ENCODE peak calls at places on chromosomes 7 and 10, in four cellular contexts. R is SK-N-SH, X is WTC11, P is HepG2. W is an unnamed sample.

GRCh38 chr10:133163889-133164815 is 4.1 kb downstream of the KNDC1 start:
- DNase-seq in R (no peak), X (peak; percentile 70), P (no peak), W (no peak)

GRCh38 chr7:17660116-17660515 is 280.2 kb downstream of the SNX13 start:
- DNase-seq in R (no peak), X (no peak), P (no peak), W (no peak)

GRCh38 chr7:32259917-32260596 is 189.8 kb upstream of the PDE1C start:
- DNase-seq in R (no peak), X (no peak), P (no peak), W (no peak)

GRCh38 chr10:131453772-131454634 is 142.5 kb upstream of the TCERG1L start:
- DNase-seq in R (peak; percentile 85), X (peak; percentile 81), P (peak; percentile 12), W (peak; percentile 73)

GRCh38 chr10:82922755-82923154 is 1047.8 kb downstream of the NRG3 start:
- DNase-seq in R (no peak), X (no peak), P (no peak), W (no peak)

GRCh38 chr10:5658871-5659618 is 7.3 kb downstream of the ASB13 start:
- DNase-seq in R (no peak), X (peak; percentile 41), P (peak; percentile 91), W (no peak)

GRCh38 chr7:140078392-140078791 is 15.6 kb upstream of the PARP12 start:
- DNase-seq in R (no peak), X (peak; percentile 19), P (no peak), W (no peak)

GRCh38 chr10:6362879-6363278 is 160.1 kb downstream of the PFKFB3 start:
- DNase-seq in R (no peak), X (no peak), P (no peak), W (no peak)

GRCh38 chr7:148265896-148266295 is 324.7 kb upstream of the C7orf33 start:
- DNase-seq in R (no peak), X (no peak), P (no peak), W (no peak)

GRCh38 chr10:21495002-21495685 is 30.3 kb downstream of the SKIDA1 start:
- DNase-seq in R (peak; percentile 67), X (no peak), P (peak; percentile 34), W (no peak)

GRCh38 chr7:96449094-96449493 is 127.2 kb upstream of the SLC25A13 start:
- DNase-seq in R (peak; percentile 53), X (no peak), P (no peak), W (no peak)

GRCh38 chr10:76946268-76946667 is 691.3 kb downstream of the KCNMA1 start:
- DNase-seq in R (no peak), X (no peak), P (no peak), W (no peak)

GRCh38 chr7:21916629-21917028 is 29.1 kb downstream of the CDCA7L start:
- DNase-seq in R (no peak), X (no peak), P (no peak), W (no peak)

GRCh38 chr10:90450797-90451196 is 407.0 kb downstream of the HTR7 start:
- DNase-seq in R (no peak), X (no peak), P (no peak), W (no peak)

GRCh38 chr10:72175166-72175565 is 40.6 kb upstream of the ANAPC16 start:
- DNase-seq in R (no peak), X (no peak), P (no peak), W (peak; percentile 16)

GRCh38 chr10:5818894-5819293 is 5.7 kb upstream of the GDI2 start:
- DNase-seq in R (no peak), X (no peak), P (no peak), W (no peak)

GRCh38 chr10:75269605-75270004 is 33.8 kb upstream of the COMTD1 start:
- DNase-seq in R (no peak), X (no peak), P (no peak), W (peak; percentile 77)

GRCh38 chr10:31064334-31064733 is 32.7 kb upstream of the ZNF438 start:
- DNase-seq in R (no peak), X (no peak), P (no peak), W (no peak)

GRCh38 chr7:45712872-45713668 is 138.9 kb downstream of the ADCY1 start:
- DNase-seq in R (no peak), X (no peak), P (no peak), W (no peak)

GRCh38 chr10:33306756-33307519 is 27.5 kb downstream of the NRP1 start:
- DNase-seq in R (no peak), X (no peak), P (peak; percentile 77), W (no peak)

GRCh38 chr7:97016392-97017196 is 8.0 kb downstream of the DLX5 start:
- DNase-seq in R (peak; percentile 89), X (peak; percentile 80), P (peak; percentile 76), W (no peak)

GRCh38 chr7:27636326-27637006 is 26.2 kb downstream of the HIBADH start:
- DNase-seq in R (no peak), X (no peak), P (no peak), W (no peak)

GRCh38 chr7:106365252-106366005 is 80.6 kb upstream of the NAMPT start:
- DNase-seq in R (no peak), X (no peak), P (no peak), W (peak; percentile 54)

GRCh38 chr10:11178606-11179221 is 161.0 kb downstream of the CELF2 start:
- DNase-seq in R (peak; percentile 21), X (no peak), P (no peak), W (peak; percentile 80)

GRCh38 chr7:12746211-12746610 is 58.8 kb downstream of the ARL4A start:
- DNase-seq in R (no peak), X (no peak), P (no peak), W (no peak)

GRCh38 chr10:61900829-61901783 is at the start of gene ARID5B:
- DNase-seq in R (peak; percentile 68), X (peak; percentile 33), P (peak; percentile 68), W (peak; percentile 59)

GRCh38 chr10:77832243-77832642 is 94.3 kb downstream of the DLG5 start:
- DNase-seq in R (no peak), X (no peak), P (no peak), W (no peak)

GRCh38 chr10:103546401-103546800 is 52.9 kb downstream of the NEURL1 start:
- DNase-seq in R (peak; percentile 7), X (no peak), P (no peak), W (no peak)

GRCh38 chr10:131975796-131976195 is 5.9 kb downstream of the BNIP3 start:
- DNase-seq in R (no peak), X (no peak), P (no peak), W (no peak)

GRCh38 chr7:78080811-78081210 is 282.2 kb downstream of the PHTF2 start:
- DNase-seq in R (no peak), X (no peak), P (no peak), W (no peak)
- TF ChIP-seq FOXJ3 in R (no peak), X (no peak), P (no peak), W (no peak)

GRCh38 chr7:39413866-39414668 is 152.1 kb upstream of the YAE1 start:
- DNase-seq in R (peak; percentile 77), X (peak; percentile 82), P (peak; percentile 15), W (peak; percentile 25)
- TF ChIP-seq FOXJ3 in R (no peak), X (no peak), P (no peak), W (no peak)

GRCh38 chr7:156380261-156380660 is 260.3 kb upstream of the RNF32 start:
- DNase-seq in R (no peak), X (no peak), P (peak; percentile 22), W (no peak)
- TF ChIP-seq FOXJ3 in R (no peak), X (no peak), P (no peak), W (no peak)

DNA sequence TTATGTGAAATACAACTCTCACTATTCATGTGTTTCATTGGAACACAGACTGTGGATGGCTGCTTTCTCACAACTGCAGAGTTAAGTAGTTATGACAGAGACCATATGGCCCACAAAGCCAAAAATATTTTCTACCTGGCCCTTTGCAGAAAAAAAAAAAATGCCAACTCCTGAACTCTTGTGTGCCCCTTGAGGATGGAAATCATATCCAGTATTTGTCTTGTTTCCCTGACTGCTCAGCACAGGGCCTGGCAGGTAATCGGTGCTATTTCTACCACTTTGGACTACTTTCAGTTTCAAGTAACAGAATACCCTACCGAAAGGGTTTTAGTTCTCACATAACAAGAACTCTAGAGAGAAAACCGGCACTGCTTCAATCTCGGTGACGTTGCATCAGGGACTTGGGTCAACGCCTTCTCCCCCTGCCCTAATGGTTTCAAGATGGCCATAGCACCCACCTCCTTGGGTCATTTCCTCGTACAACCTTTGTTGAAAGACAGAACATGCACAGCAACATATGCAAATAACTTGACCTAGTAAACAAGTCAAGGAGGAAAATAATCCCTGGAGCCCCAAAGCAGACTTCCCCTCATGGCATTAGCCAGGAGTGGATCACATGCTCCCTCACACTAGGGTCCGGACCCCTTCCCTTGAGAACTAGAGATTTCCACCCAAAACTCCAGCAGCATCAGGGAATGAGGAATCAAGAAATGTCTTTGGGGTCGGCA is 11.8 kb upstream of the GPNMB start:
- DNase-seq in R (no peak), X (no peak), P (no peak), W (no peak)
- TF ChIP-seq FOXJ3 in R (no peak), X (no peak), P (no peak), W (no peak)